ENCODE peak calls at places on chromosomes 13 and 19, in six cellular contexts. M, G, L, X, E and O are unnamed samples.

GRCh38 chr19:12495002-12495802 is 10.6 kb upstream of the ZNF709 start:
- DNase-seq in M (peak; percentile 92), G (peak; percentile 82), L (peak; percentile 92), X (peak; percentile 83), E (peak; percentile 97), O (no peak)

GRCh38 chr19:46935066-46935663 is 74.4 kb downstream of the ARHGAP35 start:
- DNase-seq in M (peak; percentile 29), G (no peak), L (no peak), X (no peak), E (no peak), O (peak; percentile 44)

GRCh38 chr13:51269039-51269438 is 46.8 kb downstream of the FAM124A start:
- DNase-seq in M (no peak), G (peak; percentile 72), L (no peak), X (no peak), E (no peak), O (no peak)

GRCh38 chr19:55460670-55461258 is 678 bp downstream of the ISOC2 start:
- DNase-seq in M (no peak), G (peak; percentile 91), L (peak; percentile 87), X (no peak), E (peak; percentile 78), O (no peak)

GRCh38 chr13:33441015-33441414 is 155.5 kb upstream of the STARD13 start:
- DNase-seq in M (no peak), G (peak; percentile 44), L (no peak), X (no peak), E (peak; percentile 43), O (peak; percentile 1)

GRCh38 chr19:873084-874019 is 13.9 kb downstream of the CFD start:
- DNase-seq in M (peak; percentile 87), G (peak; percentile 90), L (no peak), X (peak; percentile 65), E (no peak), O (peak; percentile 92)

GRCh38 chr13:102291587-102292218 is 110.1 kb downstream of the FGF14 start:
- DNase-seq in M (no peak), G (peak; percentile 19), L (no peak), X (no peak), E (no peak), O (no peak)

GRCh38 chr19:23698711-23699520 is 11.9 kb upstream of the ZNF675 start:
- DNase-seq in M (peak; percentile 15), G (no peak), L (no peak), X (no peak), E (peak; percentile 27), O (no peak)

GRCh38 chr19:43562698-43563241 is 12.6 kb downstream of the XRCC1 start:
- DNase-seq in M (peak; percentile 80), G (peak; percentile 68), L (peak; percentile 49), X (peak; percentile 67), E (peak; percentile 65), O (peak; percentile 96)

GRCh38 chr19:12996542-12997094 is 1.3 kb downstream of the NFIX start:
- DNase-seq in M (no peak), G (no peak), L (no peak), X (no peak), E (peak; percentile 62), O (no peak)

GRCh38 chr13:43153436-43154082 is 130.2 kb downstream of the DNAJC15 start:
- DNase-seq in M (no peak), G (peak; percentile 91), L (no peak), X (no peak), E (no peak), O (no peak)

GRCh38 chr19:30165228-30165813 is 206.9 kb upstream of the ZNF536 start:
- DNase-seq in M (no peak), G (no peak), L (no peak), X (no peak), E (no peak), O (no peak)

GRCh38 chr13:110206170-110206569 is 100.8 kb downstream of the COL4A1 start:
- DNase-seq in M (no peak), G (no peak), L (no peak), X (no peak), E (no peak), O (no peak)

GRCh38 chr13:20711301-20712044 is 8.0 kb downstream of the IL17D start:
- DNase-seq in M (no peak), G (no peak), L (no peak), X (no peak), E (no peak), O (no peak)

GRCh38 chr19:9498183-9498902 is at the start of gene ZNF560:
- DNase-seq in M (no peak), G (peak; percentile 57), L (no peak), X (no peak), E (no peak), O (no peak)

GRCh38 chr19:52410276-52410675 is 12.6 kb downstream of the ZNF528 start:
- DNase-seq in M (no peak), G (no peak), L (no peak), X (no peak), E (no peak), O (no peak)

GRCh38 chr13:103371271-103371670 is 305.1 kb upstream of the SLC10A2 start:
- DNase-seq in M (no peak), G (no peak), L (no peak), X (no peak), E (no peak), O (no peak)

GRCh38 chr13:85261757-85262346 is 537.4 kb downstream of the SLITRK6 start:
- DNase-seq in M (no peak), G (no peak), L (no peak), X (no peak), E (no peak), O (peak; percentile 8)

GRCh38 chr19:19120308-19121156 is 17.7 kb downstream of the TMEM161A start:
- DNase-seq in M (no peak), G (peak; percentile 89), L (peak; percentile 96), X (no peak), E (peak; percentile 68), O (peak; percentile 53)

GRCh38 chr19:3563689-3564269 is 6.4 kb upstream of the MFSD12 start:
- DNase-seq in M (no peak), G (no peak), L (no peak), X (no peak), E (no peak), O (no peak)

GRCh38 chr19:48992571-48993174 is 436 bp downstream of the GYS1 start:
- DNase-seq in M (no peak), G (no peak), L (no peak), X (no peak), E (no peak), O (no peak)

GRCh38 chr13:44969858-44970484 is 19.3 kb downstream of the NUFIP1 start:
- DNase-seq in M (peak; percentile 27), G (peak; percentile 68), L (no peak), X (no peak), E (no peak), O (no peak)

GRCh38 chr19:2041686-2042484 is 9.2 kb downstream of the MKNK2 start:
- DNase-seq in M (peak; percentile 99), G (peak; percentile 96), L (peak; percentile 97), X (peak; percentile 99), E (peak; percentile 99), O (peak; percentile 91)

GRCh38 chr19:18441804-18442788 is 4.2 kb upstream of the ISYNA1 start:
- DNase-seq in M (no peak), G (no peak), L (no peak), X (peak; percentile 51), E (no peak), O (no peak)

GRCh38 chr19:29217591-29217990 is 4.6 kb upstream of the UQCRFS1 start:
- DNase-seq in M (no peak), G (no peak), L (no peak), X (no peak), E (no peak), O (no peak)

GRCh38 chr19:45621976-45622503 is 17.2 kb downstream of the EML2 start:
- DNase-seq in M (no peak), G (no peak), L (no peak), X (no peak), E (no peak), O (no peak)

GRCh38 chr13:101915333-101915732 is 462.9 kb downstream of the ITGBL1 start:
- DNase-seq in M (no peak), G (no peak), L (no peak), X (no peak), E (no peak), O (no peak)

GRCh38 chr19:15283141-15283885 is 49.0 kb downstream of the BRD4 start:
- DNase-seq in M (no peak), G (peak; percentile 95), L (no peak), X (no peak), E (no peak), O (no peak)

GRCh38 chr13:43573787-43574562 is 212.8 kb downstream of the ENOX1 start:
- DNase-seq in M (no peak), G (peak; percentile 80), L (no peak), X (no peak), E (no peak), O (no peak)

GRCh38 chr19:56114051-56114694 is 6.9 kb downstream of the ZNF787 start:
- DNase-seq in M (no peak), G (no peak), L (no peak), X (no peak), E (no peak), O (no peak)

GRCh38 chr19:45100797-45101196 is 7.8 kb downstream of the PPP1R37 start:
- DNase-seq in M (no peak), G (peak; percentile 51), L (no peak), X (no peak), E (no peak), O (no peak)

GRCh38 chr19:58555920-58556632 is 1.2 kb upstream of the CHMP2A start:
- DNase-seq in M (no peak), G (no peak), L (peak; percentile 29), X (no peak), E (no peak), O (no peak)
- H3K4me3 ChIP-seq in M (no peak overlapping the region), G (no peak overlapping the region), L (no peak overlapping the region), X (no peak overlapping the region), E (no peak overlapping the region), O (no peak overlapping the region)

GRCh38 chr19:58294743-58295374 is 10.3 kb upstream of the ERVK3-1 start:
- DNase-seq in M (no peak), G (no peak), L (no peak), X (no peak), E (no peak), O (no peak)
- H3K4me3 ChIP-seq in M (no peak overlapping the region), G (no peak overlapping the region), L (no peak overlapping the region), X (no peak overlapping the region), E (no peak overlapping the region), O (no peak overlapping the region)

GRCh38 chr19:42325308-42325895 is at the start of gene MEGF8:
- DNase-seq in M (peak; percentile 98), G (peak; percentile 99), L (peak; percentile 98), X (peak; percentile 97), E (peak; percentile 98), O (peak; percentile 99)

GRCh38 chr19:42323473-42323851 is 2.0 kb upstream of the MEGF8 start:
- DNase-seq in M (no peak), G (no peak), L (no peak), X (no peak), E (no peak), O (no peak)

GRCh38 chr19:42324655-42325307 is 654 bp upstream of the MEGF8 start:
- DNase-seq in M (no peak), G (no peak), L (no peak), X (no peak), E (no peak), O (no peak)

GRCh38 chr19:42322305-42322704 is 3.1 kb upstream of the MEGF8 start:
- DNase-seq in M (no peak), G (no peak), L (no peak), X (no peak), E (no peak), O (no peak)

GRCh38 chr19:42323852-42324654 is 1.4 kb upstream of the MEGF8 start:
- DNase-seq in M (no peak), G (no peak), L (no peak), X (no peak), E (no peak), O (no peak)
- H3K4me3 ChIP-seq in M (no peak overlapping the region), G (no peak overlapping the region), L (peak overlapping the region; percentile 90), X (peak overlapping the region; percentile 43), E (peak overlapping the region; percentile 86), O (no peak overlapping the region)

GRCh38 chr19:17337675-17338439 is 504 bp downstream of the GTPBP3 start:
- DNase-seq in M (no peak), G (no peak), L (no peak), X (no peak), E (no peak), O (no peak)
- H3K4me3 ChIP-seq in M (peak overlapping the region; percentile 76), G (peak overlapping the region; percentile 99), L (peak overlapping the region; percentile 57), X (peak overlapping the region; percentile 77), E (peak overlapping the region; percentile 58), O (peak overlapping the region; percentile 96)